ENCODE peak calls at places on chromosomes 16 and 17, in four cellular contexts. B, I, T and S are unnamed samples.
A peak's percentile ranks its signal among the peaks of the same experiment; 100 is the strongest.

GRCh38 chr16:50616883-50617629 is 64.1 kb downstream of the SNX20 start:
- DNase-seq in T (no peak), I (peak; percentile 35), B (no peak), S (no peak)

GRCh38 chr17:82780195-82780594 is 28.3 kb downstream of the TBCD start:
- DNase-seq in I (no peak), B (no peak), T (no peak), S (no peak)

GRCh38 chr17:77375917-77376651 is 235.3 kb downstream of the SEC14L1 start:
- DNase-seq in T (no peak), I (no peak), B (peak; percentile 80), S (peak; percentile 20)

GRCh38 chr17:58254803-58255202 is 16.4 kb downstream of the LPO start:
- DNase-seq in I (no peak), T (peak; percentile 25), B (peak; percentile 45), S (no peak)

GRCh38 chr16:1224558-1224957 is 510 bp downstream of the TPSG1 start:
- DNase-seq in T (no peak), B (no peak), I (no peak), S (no peak)

GRCh38 chr16:72291531-72291981 is 119.6 kb upstream of the PMFBP1 start:
- DNase-seq in I (no peak), B (no peak), T (peak; percentile 5), S (no peak)

GRCh38 chr17:47935961-47936360 is 5.4 kb upstream of the PNPO start:
- DNase-seq in T (peak; percentile 54), I (no peak), B (no peak), S (no peak)

GRCh38 chr17:32349854-32350661 is at the start of gene ZNF207:
- DNase-seq in I (peak; percentile 98), T (peak; percentile 95), B (peak; percentile 96), S (peak; percentile 95)

GRCh38 chr17:54992797-54993639 is 24.5 kb downstream of the STXBP4 start:
- DNase-seq in T (peak; percentile 10), B (no peak), I (peak; percentile 81), S (peak; percentile 94)

GRCh38 chr17:61007980-61008379 is 330.3 kb downstream of the BCAS3 start:
- DNase-seq in T (no peak), I (no peak), B (no peak), S (no peak)

GRCh38 chr16:67528222-67528869 is at the start of gene RIPOR1:
- DNase-seq in T (peak; percentile 60), B (peak; percentile 68), I (no peak), S (peak; percentile 11)

GRCh38 chr17:8698142-8699050 is 46.2 kb downstream of the CCDC42 start:
- DNase-seq in B (peak; percentile 74), T (no peak), I (no peak), S (no peak)

GRCh38 chr17:70099884-70100283 is 24.9 kb downstream of the KCNJ16 start:
- DNase-seq in I (no peak), B (no peak), T (no peak), S (no peak)

GRCh38 chr16:30407794-30408534 is 558 bp downstream of the ZNF771 start:
- DNase-seq in B (no peak), I (no peak), T (no peak), S (peak; percentile 65)

GRCh38 chr16:49859139-49859947 is 3.4 kb upstream of the ZNF423 start:
- DNase-seq in B (peak; percentile 87), I (no peak), T (no peak), S (no peak)

GRCh38 chr16:2919511-2920255 is 8.0 kb downstream of the FLYWCH1 start:
- DNase-seq in I (peak; percentile 17), T (peak; percentile 64), B (peak; percentile 50), S (peak; percentile 30)

GRCh38 chr16:73568769-73569168 is 520.8 kb upstream of the ZFHX3 start:
- DNase-seq in B (peak; percentile 61), T (no peak), I (no peak), S (no peak)

GRCh38 chr17:77212833-77213777 is 72.3 kb downstream of the SEC14L1 start:
- DNase-seq in I (no peak), T (no peak), B (no peak), S (no peak)

GRCh38 chr17:18041776-18042175 is 2.6 kb downstream of the GID4 start:
- DNase-seq in T (no peak), B (no peak), I (no peak), S (no peak)

GRCh38 chr17:74125160-74125559 is 78.3 kb upstream of the RPL38 start:
- DNase-seq in B (no peak), T (no peak), I (no peak), S (peak; percentile 85)